ENCODE peak calls at places on chromosomes 1 and 21, in ten cellular contexts. F is activated CD4-positive, alpha-beta T cell treated with anti-CD3 and anti-CD28 coated beads, Interleukin-2, amount 10 ng/mL, durations not matched to agents 7 days and 5 days; I is Daoy; V is HL-60; T is anterior cingulate cortex; M is naive thymus-derived CD8-positive, alpha-beta T cell; B is NCI-H1436; L is T follicular helper cell; E is fibroblast of lung; K is activated CD8-positive, alpha-beta memory T cell treated with anti-CD3 and anti-CD28 coated beads for 24 hours. R is an unnamed sample.

GRCh38 chr1:44030606-44031050 is 634 bp downstream of the SLC6A9 start:
- DNase-seq in B (no peak), F (no peak), I (peak; percentile 68), L (no peak), M (no peak), T (peak; percentile 66), K (no peak), V (peak; percentile 25), E (peak; percentile 45), R (peak; percentile 40)

GRCh38 chr1:17679856-17680255 is 75.3 kb upstream of the ACTL8 start:
- DNase-seq in B (no peak), V (no peak), T (no peak), E (no peak), I (no peak), L (no peak), M (no peak), K (no peak), F (no peak), R (no peak)

GRCh38 chr21:19995253-19995652 is 1003.0 kb upstream of the NCAM2 start:
- DNase-seq in T (no peak), B (no peak), E (no peak), L (no peak), I (no peak), M (no peak), V (peak; percentile 5), F (no peak), K (no peak), R (no peak)

GRCh38 chr1:21655748-21656147 is 13.4 kb downstream of the RAP1GAP start:
- DNase-seq in T (no peak), L (no peak), K (no peak), M (no peak), F (no peak), B (no peak), E (no peak), I (peak; percentile 75), V (no peak), R (no peak)

GRCh38 chr1:116075577-116075976 is 35.6 kb upstream of the MAB21L3 start:
- DNase-seq in K (no peak), F (no peak), V (no peak), I (no peak), L (no peak), M (no peak), T (no peak), B (no peak), E (no peak), R (no peak)

GRCh38 chr1:111406325-111406768 is 21.2 kb downstream of the OVGP1 start:
- DNase-seq in T (no peak), F (peak; percentile 70), L (peak; percentile 44), B (no peak), K (peak; percentile 61), M (peak; percentile 49), E (peak; percentile 36), V (no peak), I (peak; percentile 34), R (no peak)

GRCh38 chr1:168422203-168422848 is 121.5 kb downstream of the XCL2 start:
- DNase-seq in B (peak; percentile 18), L (no peak), F (no peak), E (no peak), I (no peak), T (no peak), K (no peak), V (no peak), M (no peak), R (no peak)

GRCh38 chr1:99670583-99670982 is 24.7 kb downstream of the PALMD start:
- DNase-seq in F (no peak), E (no peak), V (no peak), I (no peak), B (no peak), T (no peak), M (no peak), L (no peak), K (no peak), R (no peak)

GRCh38 chr1:43836267-43836951 is 97.2 kb upstream of the ARTN start:
- DNase-seq in T (no peak), L (peak; percentile 57), E (peak; percentile 33), F (peak; percentile 47), V (peak; percentile 88), I (peak; percentile 92), M (peak; percentile 74), B (peak; percentile 93), K (peak; percentile 84), R (no peak)

GRCh38 chr1:78839704-78840277 is 166.7 kb downstream of the ADGRL4 start:
- DNase-seq in I (peak; percentile 47), M (peak; percentile 23), K (no peak), E (peak; percentile 19), L (no peak), F (peak; percentile 54), V (no peak), B (peak; percentile 44), T (no peak), R (no peak)

GRCh38 chr1:53736290-53736689 is 2.7 kb downstream of the GLIS1 start:
- DNase-seq in T (no peak), V (no peak), B (no peak), M (no peak), F (no peak), I (peak; percentile 85), E (peak; percentile 87), L (no peak), K (no peak), R (no peak)

GRCh38 chr1:54547601-54548388 is at the start of gene ACOT11:
- DNase-seq in L (no peak), M (no peak), E (peak; percentile 58), F (no peak), V (peak; percentile 79), B (peak; percentile 80), T (peak; percentile 73), K (no peak), I (peak; percentile 62), R (peak; percentile 84)

GRCh38 chr1:113266788-113267187 is 123.5 kb upstream of the MAGI3 start:
- DNase-seq in F (no peak), L (no peak), I (no peak), E (no peak), B (no peak), T (no peak), M (no peak), K (no peak), V (no peak), R (no peak)

GRCh38 chr21:43308511-43309283 is 118.2 kb downstream of the SIK1 start:
- DNase-seq in B (no peak), L (no peak), F (no peak), K (no peak), V (no peak), I (no peak), M (no peak), E (no peak), T (no peak), R (no peak)

GRCh38 chr1:178918955-178919354 is 48.1 kb upstream of the ANGPTL1 start:
- DNase-seq in M (no peak), L (no peak), E (no peak), I (no peak), V (no peak), T (no peak), B (no peak), F (no peak), K (no peak), R (no peak)

GRCh38 chr1:47323475-47324105 is 9.6 kb upstream of the STIL start:
- DNase-seq in T (no peak), F (no peak), B (peak; percentile 6), M (no peak), V (no peak), I (no peak), E (no peak), K (no peak), L (no peak), R (no peak)

GRCh38 chr21:24375201-24375600 is 1232.1 kb downstream of the MRPL39 start:
- DNase-seq in V (peak; percentile 14), M (no peak), B (no peak), T (no peak), K (no peak), E (no peak), I (no peak), L (no peak), F (peak; percentile 12), R (no peak)

GRCh38 chr21:42242611-42243010 is 23.7 kb downstream of the ABCG1 start:
- DNase-seq in B (no peak), V (no peak), T (no peak), L (no peak), F (no peak), K (no peak), E (no peak), M (no peak), I (no peak), R (no peak)

GRCh38 chr1:2113620-2114135 is 63.5 kb downstream of the PRKCZ start:
- DNase-seq in L (no peak), F (no peak), V (no peak), K (no peak), E (no peak), B (no peak), M (no peak), I (no peak), T (no peak), R (no peak)

GRCh38 chr21:14581902-14582457 is 35.9 kb upstream of the SAMSN1 start:
- DNase-seq in L (no peak), M (no peak), B (no peak), I (no peak), K (no peak), T (no peak), F (no peak), E (no peak), V (no peak), R (no peak)

GRCh38 chr1:202589190-202589680 is 121.0 kb downstream of the SYT2 start:
- DNase-seq in B (no peak), T (no peak), L (no peak), V (no peak), I (peak; percentile 99), F (no peak), K (no peak), E (peak; percentile 100), M (no peak), R (no peak)

GRCh38 chr1:157497284-157497683 is 55.0 kb downstream of the FCRL5 start:
- DNase-seq in K (no peak), B (no peak), M (no peak), T (no peak), F (no peak), V (no peak), E (no peak), L (no peak), I (no peak), R (no peak)

GRCh38 chr1:225813250-225813964 is 3.5 kb downstream of the EPHX1 start:
- DNase-seq in E (no peak), K (no peak), B (peak; percentile 67), I (peak; percentile 54), F (no peak), L (no peak), M (no peak), T (no peak), V (peak; percentile 85), R (no peak)

GRCh38 chr1:231629132-231629531 is 2.5 kb downstream of the DISC1 start:
- DNase-seq in V (peak; percentile 85), L (no peak), T (no peak), M (no peak), K (no peak), F (peak; percentile 36), I (peak; percentile 42), B (no peak), E (no peak), R (no peak)

GRCh38 chr1:19815801-19816736 is 986 bp upstream of the RNF186 start:
- DNase-seq in E (no peak), M (no peak), I (no peak), F (no peak), L (no peak), B (peak; percentile 24), K (peak; percentile 37), V (no peak), T (no peak), R (no peak)

GRCh38 chr1:182575540-182576149 is 13.4 kb downstream of the RNASEL start:
- DNase-seq in M (no peak), V (peak; percentile 23), K (no peak), I (peak; percentile 19), E (peak; percentile 72), T (no peak), L (no peak), F (no peak), B (no peak), R (no peak)

GRCh38 chr1:11157394-11157793 is 31.8 kb upstream of the ANGPTL7 start:
- DNase-seq in I (no peak), V (no peak), K (no peak), L (no peak), E (no peak), T (no peak), F (no peak), M (no peak), B (no peak), R (no peak)

GRCh38 chr1:219587817-219588561 is 24.9 kb downstream of the ZC3H11B start:
- DNase-seq in V (peak; percentile 74), B (peak; percentile 40), K (no peak), M (no peak), E (peak; percentile 84), L (no peak), T (no peak), F (no peak), I (no peak), R (no peak)